ENCODE peak calls at places on chromosomes 13 and 19, in four cellular contexts. T, V, B and Y are unnamed samples.

GRCh38 chr13:102233566-102234208 is 168.2 kb downstream of the FGF14 start:
- DNase-seq in T (no peak), V (no peak), B (no peak), Y (no peak)

GRCh38 chr13:47126432-47126831 is 229.6 kb upstream of the HTR2A start:
- DNase-seq in T (no peak), V (no peak), B (peak), Y (no peak)

GRCh38 chr13:32745509-32745908 is 159.3 kb downstream of the PDS5B start:
- DNase-seq in T (no peak), V (no peak), B (peak), Y (no peak)

GRCh38 chr13:93409816-93410215 is 183.2 kb downstream of the GPC6 start:
- DNase-seq in T (no peak), V (no peak), B (no peak), Y (no peak)

GRCh38 chr13:30735025-30735967 is at the start of gene ALOX5AP:
- DNase-seq in T (no peak), V (no peak), B (no peak), Y (no peak)

GRCh38 chr13:74570834-74571233 is 436.6 kb upstream of the KLF12 start:
- DNase-seq in T (no peak), V (no peak), B (peak), Y (peak)

GRCh38 chr13:20559659-20560356 is 7.1 kb upstream of the IFT88 start:
- DNase-seq in T (no peak), V (no peak), B (no peak), Y (no peak)

GRCh38 chr19:49475995-49476880 is 2.2 kb downstream of the FLT3LG start:
- DNase-seq in T (peak), V (no peak), B (peak), Y (no peak)

GRCh38 chr13:113585828-113586355 is 1.3 kb downstream of the TFDP1 start:
- DNase-seq in T (no peak), V (no peak), B (no peak), Y (no peak)

GRCh38 chr19:53977991-53978731 is 13.3 kb upstream of the CACNG6 start:
- DNase-seq in T (peak), V (peak), B (peak), Y (peak)

GRCh38 chr19:45640849-45641273 is 1.7 kb upstream of the EML2 start:
- DNase-seq in T (peak), V (no peak), B (no peak), Y (no peak)

GRCh38 chr13:59997976-59998375 is 165.8 kb downstream of the DIAPH3 start:
- DNase-seq in T (no peak), V (no peak), B (no peak), Y (peak)

GRCh38 chr13:64755961-64756360 is 2474.2 kb downstream of the PCDH9 start:
- DNase-seq in T (no peak), V (no peak), B (no peak), Y (no peak)

GRCh38 chr13:64912141-64912540 is 2318.0 kb downstream of the PCDH9 start:
- DNase-seq in T (no peak), V (no peak), B (peak), Y (peak)

GRCh38 chr19:56477429-56478338 is 539 bp upstream of the ZNF667 start:
- DNase-seq in T (peak), V (peak), B (peak), Y (peak)

GRCh38 chr13:49669735-49670309 is 21.5 kb downstream of the EBPL start:
- DNase-seq in T (peak), V (no peak), B (peak), Y (peak)

GRCh38 chr13:76512676-76513277 is 373.4 kb downstream of the KCTD12 start:
- DNase-seq in T (no peak), V (no peak), B (no peak), Y (peak)

GRCh38 chr13:98105929-98106336 is 37.0 kb upstream of the FARP1 start:
- DNase-seq in T (no peak), V (no peak), B (no peak), Y (peak)

GRCh38 chr19:36573948-36574726 is 1.0 kb upstream of the ZNF529 start:
- DNase-seq in T (no peak), V (no peak), B (peak), Y (peak)

GRCh38 chr13:113080901-113081521 is 24.6 kb upstream of the F7 start:
- DNase-seq in T (no peak), V (no peak), B (no peak), Y (no peak)

GRCh38 chr13:30256713-30257432 is 50.5 kb downstream of the KATNAL1 start:
- DNase-seq in T (no peak), V (no peak), B (peak), Y (no peak)

GRCh38 chr13:70107498-70108271 is at the start of gene ATXN8OS:
- DNase-seq in T (peak), V (no peak), B (peak), Y (no peak)

GRCh38 chr19:6925801-6926751 is 38.7 kb downstream of the ADGRE1 start:
- DNase-seq in T (no peak), V (no peak), B (no peak), Y (no peak)

GRCh38 chr13:102799544-102800144 is 725 bp downstream of the BIVM start:
- DNase-seq in T (peak), V (no peak), B (peak), Y (peak)

GRCh38 chr19:39410620-39411005 is 1.9 kb upstream of the PLEKHG2 start:
- DNase-seq in T (no peak), V (no peak), B (no peak), Y (no peak)

GRCh38 chr19:34481861-34482379 is 362 bp downstream of the WTIP start:
- DNase-seq in T (no peak), V (no peak), B (no peak), Y (no peak)

GRCh38 chr13:114112231-114112825 is 20.1 kb downstream of the RASA3 start:
- DNase-seq in T (no peak), V (no peak), B (peak), Y (peak)

DNA sequence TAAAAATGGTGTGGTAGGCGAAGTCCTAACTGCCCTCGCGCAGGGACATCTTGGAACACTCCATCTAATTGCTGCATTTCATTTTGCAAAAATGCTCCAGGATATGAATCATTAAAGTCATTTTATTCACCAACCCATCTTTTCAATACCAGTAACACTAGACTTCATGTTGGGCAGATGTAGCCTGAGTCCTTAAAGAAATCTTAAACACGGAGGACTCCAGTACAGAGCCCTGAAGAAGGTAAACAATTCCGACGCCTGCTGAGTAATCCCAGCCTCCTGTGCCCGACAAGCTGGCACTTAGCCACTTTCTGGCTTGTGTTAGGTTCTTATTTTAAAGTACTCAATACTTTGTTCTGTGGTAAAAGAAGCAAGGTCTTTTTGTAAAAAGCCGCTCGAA is 58.0 kb upstream of the IRS2 start:
- DNase-seq in T (no peak), V (no peak), B (no peak), Y (peak)
- H4K5ac ChIP-seq in T (no peak), V (no peak), B (no peak), Y (no peak)

GRCh38 chr13:43129511-43130130 is 106.2 kb downstream of the DNAJC15 start:
- DNase-seq in T (no peak), V (no peak), B (no peak), Y (no peak)

GRCh38 chr13:43127827-43128226 is 104.4 kb downstream of the DNAJC15 start:
- DNase-seq in T (no peak), V (no peak), B (no peak), Y (no peak)

GRCh38 chr13:43129021-43129420 is 105.6 kb downstream of the DNAJC15 start:
- DNase-seq in T (no peak), V (no peak), B (no peak), Y (no peak)

GRCh38 chr13:43127103-43127817 is 103.9 kb downstream of the DNAJC15 start:
- DNase-seq in T (no peak), V (no peak), B (peak), Y (no peak)

DNA sequence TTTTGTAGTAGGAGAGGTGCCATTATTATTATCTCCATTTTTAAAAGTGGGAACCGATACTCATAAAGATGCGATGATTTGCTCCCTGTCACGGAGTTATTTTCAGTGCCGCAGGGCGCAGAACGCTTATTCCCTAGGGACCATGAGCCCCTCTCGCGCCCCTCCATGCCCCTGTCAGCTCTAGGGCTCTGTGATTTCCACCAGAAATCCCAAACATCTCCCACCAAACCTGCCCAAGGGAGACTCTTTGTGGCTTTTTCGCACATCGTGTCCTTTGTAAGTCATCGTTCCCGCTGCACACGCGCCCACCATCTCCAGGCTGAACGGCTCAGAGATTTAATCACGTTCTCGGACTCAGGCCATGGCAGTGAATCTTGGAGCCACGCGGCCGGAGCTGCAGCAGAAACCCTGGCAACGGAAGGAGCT is 105.1 kb downstream of the DNAJC15 start:
- DNase-seq in T (no peak), V (no peak), B (no peak), Y (no peak)
- H3K4me2 ChIP-seq in T (no peak), V (no peak), B (no peak), Y (no peak)

GRCh38 chr13:34627905-34628682 is 314.0 kb upstream of the NBEA start:
- DNase-seq in T (no peak), V (no peak), B (no peak), Y (no peak)

GRCh38 chr13:34623331-34623730 is 318.7 kb upstream of the NBEA start:
- DNase-seq in T (no peak), V (no peak), B (no peak), Y (no peak)

DNA sequence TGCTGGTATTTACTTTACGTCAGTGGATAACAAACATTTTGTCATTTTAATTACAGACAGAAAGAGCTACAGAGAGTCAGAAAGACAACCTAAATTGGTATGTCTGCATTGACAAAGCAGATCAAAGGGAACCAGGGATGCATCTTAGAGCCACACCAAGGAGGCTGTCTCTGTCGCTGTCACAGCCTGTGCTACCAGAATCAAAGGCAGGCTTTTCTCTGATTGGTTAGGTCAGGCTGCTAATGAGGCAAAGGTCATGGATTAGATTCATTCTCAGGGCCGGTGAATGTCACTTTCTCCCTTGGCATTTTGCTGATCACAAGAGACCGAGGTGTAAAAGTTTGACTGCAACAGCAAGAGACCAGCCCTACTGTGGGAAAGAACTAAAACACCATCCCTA is 314.6 kb upstream of the NBEA start:
- DNase-seq in T (no peak), V (no peak), B (peak), Y (no peak)
- H4K5ac ChIP-seq in T (no peak), V (no peak), B (no peak), Y (no peak)

GRCh38 chr13:27440408-27440807 is 10.0 kb downstream of the MTIF3 start:
- DNase-seq in T (no peak), V (no peak), B (no peak), Y (no peak)
- H3K4me2 ChIP-seq in T (no peak), V (no peak), B (no peak), Y (no peak)

GRCh38 chr13:26855071-26855470 is 94.5 kb upstream of the GPR12 start:
- DNase-seq in T (no peak), V (no peak), B (no peak), Y (no peak)
- H4K5ac ChIP-seq in T (no peak), V (no peak), B (no peak), Y (no peak)

DNA sequence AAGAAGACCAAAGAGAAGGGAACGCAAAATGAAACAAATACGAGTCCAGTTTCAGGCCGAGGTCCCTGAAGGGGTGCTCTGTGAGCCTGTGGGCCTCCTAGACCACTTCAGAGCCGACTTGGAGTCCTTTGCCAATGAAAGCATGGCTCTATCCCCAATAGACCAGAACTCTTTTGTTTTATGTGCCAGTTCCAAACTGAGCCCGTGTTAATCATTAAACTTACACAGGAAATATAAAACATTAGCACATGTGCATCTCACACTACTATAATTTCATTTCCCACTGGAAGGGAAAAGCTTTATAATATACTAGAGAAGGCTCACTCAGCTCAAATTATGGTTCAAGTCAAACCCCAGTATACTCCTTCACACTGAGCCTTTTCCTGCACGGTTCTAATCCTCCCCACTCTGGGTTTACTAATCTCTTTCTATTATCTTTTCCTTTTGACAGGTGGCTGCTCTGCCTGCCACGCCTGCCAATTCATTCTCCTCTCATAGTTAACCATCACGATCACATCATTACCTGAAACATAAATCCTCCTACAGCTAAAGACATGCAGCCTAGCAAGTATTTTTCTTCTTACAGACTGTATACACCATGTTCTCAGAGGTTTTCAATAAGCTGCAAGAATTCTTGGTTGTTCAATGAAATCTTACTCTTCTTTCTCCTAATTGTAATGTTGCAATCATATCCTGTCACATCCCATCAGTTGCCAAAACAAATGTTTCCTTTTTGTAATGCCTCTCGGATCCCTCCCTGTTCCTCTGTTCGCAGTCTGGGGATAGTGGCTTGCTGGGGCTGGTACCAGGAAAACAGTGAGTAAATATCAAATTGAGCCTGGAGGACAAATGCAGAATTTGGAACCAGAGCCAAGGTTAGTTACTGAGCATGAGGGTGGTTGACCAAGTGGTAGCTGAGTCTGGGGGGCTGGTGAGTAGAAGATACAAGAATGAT is 18.8 kb upstream of the WASF3 start:
- DNase-seq in T (no peak), V (no peak), B (no peak), Y (no peak)
- H3K4me2 ChIP-seq in T (no peak), V (no peak), B (no peak), Y (no peak)

DNA sequence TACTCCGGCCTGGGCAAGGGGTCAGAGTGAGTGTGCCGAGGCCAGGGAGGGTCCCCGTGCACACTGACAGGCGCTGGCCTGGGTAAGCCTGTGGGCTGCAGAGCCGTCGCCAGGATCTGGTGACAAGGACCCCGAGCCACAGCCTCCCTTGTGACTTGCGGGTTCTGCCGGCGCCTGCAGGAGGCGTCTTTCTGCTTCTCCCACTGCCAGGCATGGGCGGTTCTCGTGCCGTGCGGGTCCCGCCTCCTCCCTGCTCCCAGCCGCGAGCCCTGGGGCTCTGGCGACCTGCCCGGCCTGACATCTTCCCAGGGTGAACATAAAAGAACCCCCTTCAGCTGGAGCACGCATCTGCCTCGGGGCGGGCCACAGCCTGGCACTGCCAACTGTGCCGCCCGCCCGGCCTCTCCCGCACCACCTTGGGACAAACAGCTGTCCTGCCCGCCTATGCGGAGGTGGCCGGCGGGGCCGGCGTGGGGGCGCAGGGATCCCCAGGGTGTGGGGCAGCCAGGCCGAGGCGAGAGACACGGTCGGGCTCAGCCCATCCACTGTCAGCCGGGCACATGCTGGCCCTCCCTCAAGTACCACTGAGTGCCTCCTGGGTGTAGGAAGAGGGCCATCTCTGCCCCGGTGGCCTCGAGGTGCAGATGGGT is 1.5 kb upstream of the HCN2 start:
- DNase-seq in T (peak), V (peak), B (peak), Y (peak)
- H4K5ac ChIP-seq in T (no peak), V (no peak), B (no peak), Y (no peak)

GRCh38 chr19:32718286-32718685 is 1.3 kb upstream of the TDRD12 start:
- DNase-seq in T (no peak), V (no peak), B (no peak), Y (no peak)
- H3K4me2 ChIP-seq in T (no peak), V (no peak), B (no peak), Y (no peak)